ENCODE peak calls at places on chromosomes 5 and 9, in six cellular contexts. One of them, this sample, is unnamed.

GRCh38 chr9:131635285-131635684 is 90.0 kb downstream of the PRRT1B start:
- DNase-seq in NAMALWA: no peak
- DNase-seq in brain microvascular endothelial cell: peak
- DNase-seq in stimulated activated CD4-positive, alpha-beta T cell treated with anti-CD3 and anti-CD28 coated beads, Interleukin-1b, Interleukin-23, amount 100 ng/mL, for 24 hours: peak
- DNase-seq in fibroblast of lung: peak
- DNase-seq in activated naive CD4-positive, alpha-beta T cell: no peak
- DNase-seq in this sample: peak

GRCh38 chr9:128771094-128771721 is 519 bp downstream of the ZER1 start:
- DNase-seq in NAMALWA: peak
- DNase-seq in brain microvascular endothelial cell: no peak
- DNase-seq in stimulated activated CD4-positive, alpha-beta T cell treated with anti-CD3 and anti-CD28 coated beads, Interleukin-1b, Interleukin-23, amount 100 ng/mL, for 24 hours: no peak
- DNase-seq in fibroblast of lung: peak
- DNase-seq in activated naive CD4-positive, alpha-beta T cell: no peak
- DNase-seq in this sample: no peak

GRCh38 chr9:13943176-13943575 is 370.8 kb downstream of the NFIB start:
- DNase-seq in NAMALWA: no peak
- DNase-seq in brain microvascular endothelial cell: no peak
- DNase-seq in stimulated activated CD4-positive, alpha-beta T cell treated with anti-CD3 and anti-CD28 coated beads, Interleukin-1b, Interleukin-23, amount 100 ng/mL, for 24 hours: no peak
- DNase-seq in fibroblast of lung: no peak
- DNase-seq in activated naive CD4-positive, alpha-beta T cell: no peak
- DNase-seq in this sample: no peak

GRCh38 chr5:141100243-141100805 is at the start of gene PCDHB3:
- DNase-seq in NAMALWA: peak
- DNase-seq in brain microvascular endothelial cell: no peak
- DNase-seq in stimulated activated CD4-positive, alpha-beta T cell treated with anti-CD3 and anti-CD28 coated beads, Interleukin-1b, Interleukin-23, amount 100 ng/mL, for 24 hours: peak
- DNase-seq in fibroblast of lung: peak
- DNase-seq in activated naive CD4-positive, alpha-beta T cell: no peak
- DNase-seq in this sample: peak

GRCh38 chr9:35660966-35661413 is 2.9 kb downstream of the CCDC107 start:
- DNase-seq in NAMALWA: no peak
- DNase-seq in brain microvascular endothelial cell: peak
- DNase-seq in stimulated activated CD4-positive, alpha-beta T cell treated with anti-CD3 and anti-CD28 coated beads, Interleukin-1b, Interleukin-23, amount 100 ng/mL, for 24 hours: no peak
- DNase-seq in fibroblast of lung: no peak
- DNase-seq in activated naive CD4-positive, alpha-beta T cell: no peak
- DNase-seq in this sample: no peak

GRCh38 chr9:125317704-125318103 is 56.1 kb downstream of the GAPVD1 start:
- DNase-seq in NAMALWA: no peak
- DNase-seq in brain microvascular endothelial cell: no peak
- DNase-seq in stimulated activated CD4-positive, alpha-beta T cell treated with anti-CD3 and anti-CD28 coated beads, Interleukin-1b, Interleukin-23, amount 100 ng/mL, for 24 hours: no peak
- DNase-seq in fibroblast of lung: no peak
- DNase-seq in activated naive CD4-positive, alpha-beta T cell: no peak
- DNase-seq in this sample: no peak

GRCh38 chr5:135240283-135240633 is 158.8 kb downstream of the MACROH2A1 start:
- DNase-seq in NAMALWA: no peak
- DNase-seq in brain microvascular endothelial cell: no peak
- DNase-seq in stimulated activated CD4-positive, alpha-beta T cell treated with anti-CD3 and anti-CD28 coated beads, Interleukin-1b, Interleukin-23, amount 100 ng/mL, for 24 hours: no peak
- DNase-seq in fibroblast of lung: no peak
- DNase-seq in activated naive CD4-positive, alpha-beta T cell: no peak
- DNase-seq in this sample: no peak

GRCh38 chr5:143164557-143164956 is 238.9 kb downstream of the NR3C1 start:
- DNase-seq in NAMALWA: no peak
- DNase-seq in brain microvascular endothelial cell: no peak
- DNase-seq in stimulated activated CD4-positive, alpha-beta T cell treated with anti-CD3 and anti-CD28 coated beads, Interleukin-1b, Interleukin-23, amount 100 ng/mL, for 24 hours: no peak
- DNase-seq in fibroblast of lung: no peak
- DNase-seq in activated naive CD4-positive, alpha-beta T cell: no peak
- DNase-seq in this sample: no peak

GRCh38 chr9:134947265-134947955 is 29.7 kb upstream of the FCN1 start:
- DNase-seq in NAMALWA: no peak
- DNase-seq in brain microvascular endothelial cell: no peak
- DNase-seq in stimulated activated CD4-positive, alpha-beta T cell treated with anti-CD3 and anti-CD28 coated beads, Interleukin-1b, Interleukin-23, amount 100 ng/mL, for 24 hours: no peak
- DNase-seq in fibroblast of lung: no peak
- DNase-seq in activated naive CD4-positive, alpha-beta T cell: no peak
- DNase-seq in this sample: no peak

GRCh38 chr9:136685792-136686533 is 1.3 kb downstream of the AGPAT2 start:
- DNase-seq in NAMALWA: no peak
- DNase-seq in brain microvascular endothelial cell: no peak
- DNase-seq in stimulated activated CD4-positive, alpha-beta T cell treated with anti-CD3 and anti-CD28 coated beads, Interleukin-1b, Interleukin-23, amount 100 ng/mL, for 24 hours: no peak
- DNase-seq in fibroblast of lung: no peak
- DNase-seq in activated naive CD4-positive, alpha-beta T cell: no peak
- DNase-seq in this sample: no peak

GRCh38 chr5:14450055-14450524 is 131.5 kb upstream of the OTULINL start:
- DNase-seq in NAMALWA: no peak
- DNase-seq in brain microvascular endothelial cell: peak
- DNase-seq in stimulated activated CD4-positive, alpha-beta T cell treated with anti-CD3 and anti-CD28 coated beads, Interleukin-1b, Interleukin-23, amount 100 ng/mL, for 24 hours: no peak
- DNase-seq in fibroblast of lung: peak
- DNase-seq in activated naive CD4-positive, alpha-beta T cell: no peak
- DNase-seq in this sample: peak

GRCh38 chr5:129506092-129506491 is 46.0 kb downstream of the ADAMTS19 start:
- DNase-seq in NAMALWA: no peak
- DNase-seq in brain microvascular endothelial cell: no peak
- DNase-seq in stimulated activated CD4-positive, alpha-beta T cell treated with anti-CD3 and anti-CD28 coated beads, Interleukin-1b, Interleukin-23, amount 100 ng/mL, for 24 hours: no peak
- DNase-seq in fibroblast of lung: peak
- DNase-seq in activated naive CD4-positive, alpha-beta T cell: no peak
- DNase-seq in this sample: peak

GRCh38 chr5:154945695-154946301 is 4.9 kb downstream of the MRPL22 start:
- DNase-seq in NAMALWA: peak
- DNase-seq in brain microvascular endothelial cell: no peak
- DNase-seq in stimulated activated CD4-positive, alpha-beta T cell treated with anti-CD3 and anti-CD28 coated beads, Interleukin-1b, Interleukin-23, amount 100 ng/mL, for 24 hours: no peak
- DNase-seq in fibroblast of lung: peak
- DNase-seq in activated naive CD4-positive, alpha-beta T cell: no peak
- DNase-seq in this sample: no peak

GRCh38 chr5:175517824-175518450 is 39.6 kb downstream of the SFXN1 start:
- DNase-seq in NAMALWA: no peak
- DNase-seq in brain microvascular endothelial cell: peak
- DNase-seq in stimulated activated CD4-positive, alpha-beta T cell treated with anti-CD3 and anti-CD28 coated beads, Interleukin-1b, Interleukin-23, amount 100 ng/mL, for 24 hours: peak
- DNase-seq in fibroblast of lung: peak
- DNase-seq in activated naive CD4-positive, alpha-beta T cell: peak
- DNase-seq in this sample: peak

GRCh38 chr5:43007911-43008368 is 32.2 kb downstream of the ANXA2R start:
- DNase-seq in NAMALWA: peak
- DNase-seq in brain microvascular endothelial cell: peak
- DNase-seq in stimulated activated CD4-positive, alpha-beta T cell treated with anti-CD3 and anti-CD28 coated beads, Interleukin-1b, Interleukin-23, amount 100 ng/mL, for 24 hours: peak
- DNase-seq in fibroblast of lung: peak
- DNase-seq in activated naive CD4-positive, alpha-beta T cell: peak
- DNase-seq in this sample: no peak

GRCh38 chr9:106885451-106885850 is 22.5 kb downstream of the ZNF462 start:
- DNase-seq in NAMALWA: no peak
- DNase-seq in brain microvascular endothelial cell: peak
- DNase-seq in stimulated activated CD4-positive, alpha-beta T cell treated with anti-CD3 and anti-CD28 coated beads, Interleukin-1b, Interleukin-23, amount 100 ng/mL, for 24 hours: no peak
- DNase-seq in fibroblast of lung: peak
- DNase-seq in activated naive CD4-positive, alpha-beta T cell: no peak
- DNase-seq in this sample: peak

This sample was measured in HFF-Myc.